ENCODE peak calls at places on chromosomes 1 and 21, in five cellular contexts. One of them, this sample, is unnamed.

GRCh38 chr1:15353839-15354579 is 55.7 kb upstream of the EFHD2 start:
- DNase-seq in K562: peak; percentile 33
- DNase-seq in HepG2: peak; percentile 43
- DNase-seq in GM12878: no peak
- DNase-seq in IMR-90: peak; percentile 38
- DNase-seq in this sample: no peak

GRCh38 chr1:216665381-216665780 is 57.8 kb downstream of the ESRRG start:
- DNase-seq in GM12878: no peak
- DNase-seq in K562: no peak
- DNase-seq in HepG2: no peak
- DNase-seq in IMR-90: peak; percentile 74
- DNase-seq in this sample: no peak

GRCh38 chr1:111745670-111746613 is 6.7 kb upstream of the INKA2 start:
- DNase-seq in GM12878: no peak
- DNase-seq in K562: no peak
- DNase-seq in HepG2: no peak
- DNase-seq in IMR-90: no peak
- DNase-seq in this sample: no peak

GRCh38 chr1:176559474-176560390 is 96.8 kb downstream of the PAPPA2 start:
- DNase-seq in K562: peak; percentile 84
- DNase-seq in HepG2: peak; percentile 58
- DNase-seq in GM12878: no peak
- DNase-seq in IMR-90: peak; percentile 53
- DNase-seq in this sample: peak; percentile 55

GRCh38 chr1:5770981-5771765 is 221.1 kb downstream of the NPHP4 start:
- DNase-seq in GM12878: no peak
- DNase-seq in IMR-90: no peak
- DNase-seq in HepG2: peak; percentile 5
- DNase-seq in K562: no peak
- DNase-seq in this sample: no peak

GRCh38 chr1:43704838-43705237 is 2.5 kb upstream of the ST3GAL3 start:
- DNase-seq in K562: no peak
- DNase-seq in GM12878: no peak
- DNase-seq in HepG2: no peak
- DNase-seq in IMR-90: no peak
- DNase-seq in this sample: no peak

GRCh38 chr21:43988016-43988415 is 24.1 kb upstream of the TRAPPC10 start:
- DNase-seq in GM12878: no peak
- DNase-seq in K562: no peak
- DNase-seq in IMR-90: no peak
- DNase-seq in HepG2: no peak
- DNase-seq in this sample: no peak

GRCh38 chr1:152182431-152182830 is 23.4 kb upstream of the RPTN start:
- DNase-seq in GM12878: no peak
- DNase-seq in K562: no peak
- DNase-seq in IMR-90: no peak
- DNase-seq in HepG2: no peak
- DNase-seq in this sample: no peak

GRCh38 chr1:209743145-209743482 is 12.7 kb upstream of the TRAF3IP3 start:
- DNase-seq in IMR-90: peak; percentile 80
- DNase-seq in GM12878: no peak
- DNase-seq in HepG2: no peak
- DNase-seq in K562: no peak
- DNase-seq in this sample: no peak

GRCh38 chr1:73813726-73814125 is 384.2 kb downstream of the LRRIQ3 start:
- DNase-seq in GM12878: no peak
- DNase-seq in K562: no peak
- DNase-seq in IMR-90: no peak
- DNase-seq in HepG2: no peak
- DNase-seq in this sample: peak; percentile 5

GRCh38 chr1:188367669-188368068 is 1538.9 kb downstream of the PLA2G4A start:
- DNase-seq in K562: no peak
- DNase-seq in GM12878: no peak
- DNase-seq in HepG2: no peak
- DNase-seq in IMR-90: no peak
- DNase-seq in this sample: peak; percentile 23

GRCh38 chr1:205577874-205578658 is 53.7 kb downstream of the ELK4 start:
- DNase-seq in K562: no peak
- DNase-seq in IMR-90: peak; percentile 82
- DNase-seq in HepG2: no peak
- DNase-seq in GM12878: no peak
- DNase-seq in this sample: no peak

GRCh38 chr1:39936724-39937491 is 18.0 kb upstream of the MFSD2A start:
- DNase-seq in HepG2: no peak
- DNase-seq in GM12878: no peak
- DNase-seq in K562: no peak
- DNase-seq in IMR-90: no peak
- DNase-seq in this sample: no peak

GRCh38 chr1:220680085-220680687 is 10.0 kb upstream of the C1orf115 start:
- DNase-seq in IMR-90: peak; percentile 19
- DNase-seq in HepG2: peak; percentile 42
- DNase-seq in GM12878: no peak
- DNase-seq in K562: peak; percentile 46
- DNase-seq in this sample: peak; percentile 51

GRCh38 chr1:61981870-61982660 is 212.6 kb upstream of the L1TD1 start:
- DNase-seq in GM12878: no peak
- DNase-seq in HepG2: no peak
- DNase-seq in K562: no peak
- DNase-seq in IMR-90: no peak
- DNase-seq in this sample: no peak

GRCh38 chr1:77834771-77835334 is 53.6 kb upstream of the NEXN start:
- DNase-seq in IMR-90: peak; percentile 72
- DNase-seq in HepG2: no peak
- DNase-seq in GM12878: no peak
- DNase-seq in K562: no peak
- DNase-seq in this sample: no peak

GRCh38 chr1:7610106-7610731 is 160.9 kb upstream of the VAMP3 start:
- DNase-seq in K562: no peak
- DNase-seq in HepG2: no peak
- DNase-seq in IMR-90: no peak
- DNase-seq in GM12878: no peak
- DNase-seq in this sample: no peak

GRCh38 chr1:53400761-53401379 is 58.3 kb upstream of the DMRTB1 start:
- DNase-seq in IMR-90: peak; percentile 23
- DNase-seq in HepG2: no peak
- DNase-seq in GM12878: no peak
- DNase-seq in K562: no peak
- DNase-seq in this sample: no peak

GRCh38 chr21:42238185-42238934 is 19.4 kb downstream of the ABCG1 start:
- DNase-seq in GM12878: peak; percentile 57
- DNase-seq in IMR-90: no peak
- DNase-seq in K562: no peak
- DNase-seq in HepG2: no peak
- DNase-seq in this sample: no peak

GRCh38 chr1:48808496-48808895 is 31.8 kb upstream of the BEND5 start:
- DNase-seq in IMR-90: no peak
- DNase-seq in GM12878: no peak
- DNase-seq in K562: no peak
- DNase-seq in HepG2: no peak
- DNase-seq in this sample: no peak

GRCh38 chr1:51518033-51518729 is 885 bp downstream of the EPS15 start:
- DNase-seq in IMR-90: peak; percentile 28
- DNase-seq in K562: peak; percentile 87
- DNase-seq in GM12878: peak; percentile 61
- DNase-seq in HepG2: peak; percentile 73
- DNase-seq in this sample: peak; percentile 40

DNA sequence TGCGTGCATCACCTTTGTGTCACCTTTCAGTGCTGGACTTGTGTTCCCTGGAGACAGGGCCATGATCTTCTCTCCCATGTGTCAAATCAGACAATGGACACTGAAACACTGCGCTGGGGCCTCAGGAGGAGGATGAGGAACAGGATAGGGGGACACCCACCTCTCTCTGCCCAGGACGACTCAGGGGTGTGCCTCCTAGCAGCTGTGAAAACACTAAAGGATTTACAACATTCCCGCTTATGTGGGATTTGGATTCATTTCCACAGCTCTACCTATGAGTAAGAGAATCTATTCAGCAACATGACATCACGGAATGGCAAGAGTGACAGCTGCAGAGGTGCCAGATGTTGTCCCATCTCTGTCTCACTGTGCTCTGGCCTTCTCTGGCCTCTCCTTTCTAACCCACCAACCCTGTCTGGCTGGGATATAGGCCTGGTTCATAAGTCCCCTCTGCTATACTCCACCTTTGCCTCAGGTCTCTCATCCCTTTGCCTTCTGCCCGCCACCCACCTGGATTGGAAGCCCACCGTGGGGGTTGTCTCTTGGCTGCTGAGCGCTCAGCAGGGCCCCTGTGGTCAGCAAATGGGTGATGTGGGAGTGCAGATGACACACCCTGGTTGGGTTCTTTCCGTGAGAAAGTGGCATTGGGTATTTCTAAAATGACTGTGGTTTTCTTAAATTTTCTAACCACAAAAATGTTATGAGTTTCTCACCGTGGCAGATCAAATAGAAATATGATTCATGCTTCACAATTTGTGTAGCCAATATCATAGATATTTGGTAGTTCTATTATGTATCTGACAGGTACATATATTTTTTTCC is 47.1 kb upstream of the TLR5 start:
- DNase-seq in IMR-90: peak; percentile 31
- DNase-seq in K562: no peak
- DNase-seq in HepG2: no peak
- DNase-seq in GM12878: peak; percentile 30
- DNase-seq in this sample: no peak
- TF ChIP-seq RFX5 in IMR-90: no peak
- TF ChIP-seq RFX5 in K562: no peak
- TF ChIP-seq RFX5 in HepG2: no peak
- TF ChIP-seq RFX5 in GM12878: no peak
- TF ChIP-seq RFX5 in this sample: no peak

GRCh38 chr1:234969011-234969441 is 159.6 kb downstream of the TOMM20 start:
- DNase-seq in K562: no peak
- DNase-seq in GM12878: no peak
- DNase-seq in HepG2: no peak
- DNase-seq in IMR-90: peak; percentile 84
- DNase-seq in this sample: no peak

GRCh38 chr1:234970731-234971476 is 157.7 kb downstream of the TOMM20 start:
- DNase-seq in K562: no peak
- DNase-seq in GM12878: no peak
- DNase-seq in HepG2: peak; percentile 81
- DNase-seq in IMR-90: peak; percentile 98
- DNase-seq in this sample: no peak

GRCh38 chr1:234970371-234970730 is 158.3 kb downstream of the TOMM20 start:
- DNase-seq in K562: no peak
- DNase-seq in HepG2: no peak
- DNase-seq in IMR-90: peak; percentile 98
- DNase-seq in GM12878: no peak
- DNase-seq in this sample: no peak

GRCh38 chr1:234968470-234968869 is 160.2 kb downstream of the TOMM20 start:
- DNase-seq in IMR-90: no peak
- DNase-seq in HepG2: no peak
- DNase-seq in K562: no peak
- DNase-seq in GM12878: no peak
- DNase-seq in this sample: no peak

DNA sequence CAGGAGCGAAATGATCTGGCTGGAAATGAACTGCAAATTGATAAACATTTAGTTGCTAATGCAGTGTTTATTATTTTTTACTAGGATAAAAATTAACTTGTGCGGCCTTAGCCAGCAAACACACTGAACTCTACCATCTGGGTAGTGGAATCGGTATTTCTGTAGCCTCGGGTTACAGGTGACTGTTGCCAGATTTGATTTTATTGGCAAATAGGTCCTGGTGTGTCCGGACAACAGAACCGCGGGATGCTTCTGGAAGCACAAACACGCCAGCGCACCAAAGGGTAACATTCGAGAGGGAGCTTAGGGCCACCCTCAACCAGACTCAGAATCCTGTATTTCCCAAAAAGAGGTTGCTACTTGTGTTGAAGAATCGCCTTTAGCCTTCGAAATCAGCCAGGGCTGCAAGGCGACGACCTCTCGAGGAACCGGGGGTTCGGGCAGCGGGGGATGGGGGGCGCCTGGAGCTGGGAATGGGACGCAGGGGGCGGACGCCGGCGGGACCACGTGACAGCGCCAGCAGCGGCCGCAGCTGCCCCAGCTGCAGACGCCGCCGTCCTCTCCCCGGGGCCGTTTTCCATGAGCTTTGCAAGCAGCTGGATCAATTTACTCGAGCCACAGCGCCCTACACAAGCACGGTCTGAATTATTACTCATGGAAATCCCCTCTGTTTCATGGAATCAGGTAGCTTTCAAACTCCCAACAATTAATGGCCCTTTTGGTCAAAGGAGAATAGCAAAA is 158.8 kb downstream of the TOMM20 start:
- DNase-seq in K562: no peak
- DNase-seq in IMR-90: peak; percentile 92
- DNase-seq in GM12878: no peak
- DNase-seq in HepG2: no peak
- DNase-seq in this sample: no peak
- TF ChIP-seq BHLHE40 in K562: no peak
- TF ChIP-seq BHLHE40 in IMR-90: peak; percentile 30
- TF ChIP-seq BHLHE40 in GM12878: no peak
- TF ChIP-seq BHLHE40 in HepG2: no peak
- TF ChIP-seq BHLHE40 in this sample: no peak

DNA sequence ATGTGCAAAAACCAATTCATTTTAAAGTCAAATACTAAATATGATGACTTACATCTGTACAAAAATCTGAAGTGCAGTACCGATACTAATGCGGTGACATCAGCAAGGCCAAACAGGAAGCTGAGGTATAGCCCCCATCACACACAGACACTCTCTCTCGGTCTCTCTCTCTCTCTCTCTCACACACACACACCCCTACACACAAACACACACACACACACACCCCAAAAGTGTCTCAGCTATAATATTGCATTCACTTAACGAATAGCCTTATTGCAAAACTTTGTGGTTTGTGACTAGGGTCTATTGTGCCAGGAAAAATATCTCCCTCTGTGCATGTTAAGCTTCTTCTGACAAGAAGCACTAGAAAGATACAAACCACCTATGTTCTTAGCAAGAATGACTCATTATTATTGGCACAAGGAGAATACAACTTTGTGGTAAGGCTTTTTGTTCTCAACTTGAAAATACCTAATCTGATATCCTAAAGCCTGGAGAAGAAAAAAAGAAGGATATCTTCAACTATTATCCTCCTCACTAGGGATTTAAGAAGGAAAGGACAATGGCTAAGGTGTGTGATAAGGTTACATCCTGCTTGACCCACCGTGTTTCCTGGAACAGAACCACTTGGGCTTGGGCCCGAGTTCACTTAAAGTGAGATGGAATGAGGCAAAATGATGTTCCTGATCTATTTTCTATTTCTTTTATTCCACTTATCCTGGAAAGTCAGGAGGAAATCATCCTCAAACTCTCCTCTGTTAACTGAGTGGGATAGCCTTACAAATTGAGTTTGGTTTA is 107.1 kb downstream of the NIBAN1 start:
- DNase-seq in K562: no peak
- DNase-seq in HepG2: no peak
- DNase-seq in GM12878: peak; percentile 79
- DNase-seq in IMR-90: peak; percentile 96
- DNase-seq in this sample: no peak
- TF ChIP-seq RFX5 in K562: no peak
- TF ChIP-seq RFX5 in HepG2: no peak
- TF ChIP-seq RFX5 in GM12878: no peak
- TF ChIP-seq RFX5 in IMR-90: no peak
- TF ChIP-seq RFX5 in this sample: no peak

DNA sequence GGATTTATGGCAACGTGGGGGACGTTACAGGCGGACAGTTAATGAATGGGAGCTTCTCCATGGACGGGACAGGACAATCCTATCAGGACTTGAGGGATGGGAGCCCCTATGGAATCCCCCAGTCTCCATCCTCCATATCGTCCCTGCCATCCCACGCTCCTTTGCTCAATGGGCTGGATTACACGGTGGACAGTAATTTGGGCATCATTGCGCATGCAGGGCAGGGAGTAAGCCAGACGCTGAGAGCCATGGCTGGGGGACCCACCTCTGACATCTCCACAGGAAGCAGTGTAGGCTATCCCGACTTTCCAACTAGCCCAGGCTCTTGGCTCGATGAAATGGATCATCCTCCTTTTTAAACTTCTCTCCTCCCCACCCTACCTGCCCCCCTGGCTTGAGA is 44.2 kb downstream of the LHX4 start:
- DNase-seq in GM12878: no peak
- DNase-seq in HepG2: no peak
- DNase-seq in IMR-90: no peak
- DNase-seq in K562: no peak
- DNase-seq in this sample: no peak
- TF ChIP-seq BHLHE40 in GM12878: no peak
- TF ChIP-seq BHLHE40 in HepG2: no peak
- TF ChIP-seq BHLHE40 in IMR-90: no peak
- TF ChIP-seq BHLHE40 in K562: no peak
- TF ChIP-seq BHLHE40 in this sample: no peak